ENCODE peak calls at places on chromosome 3, in ten cellular contexts. F is T-helper 1 cell, M is LoVo, S is right cardiac atrium, I is ovary, K is neural progenitor cell, L is germinal center, V is hepatic stellate cell, P is H54, O is Panc1. R is an unnamed sample.

GRCh38 chr3:121175083-121175482 is 267.1 kb downstream of the STXBP5L start:
- DNase-seq in F (no peak), M (no peak), S (no peak), I (no peak), K (no peak), L (no peak), V (no peak), P (no peak), O (no peak), R (no peak)

GRCh38 chr3:46927718-46928073 is 48.8 kb downstream of the CCDC12 start:
- DNase-seq in F (no peak), M (no peak), S (no peak), I (no peak), K (no peak), L (no peak), V (no peak), P (no peak), O (no peak), R (no peak)

GRCh38 chr3:16658933-16659793 is 53.9 kb upstream of the DAZL start:
- DNase-seq in F (no peak), M (no peak), S (no peak), I (no peak), K (peak; percentile 15), L (no peak), V (no peak), P (no peak), O (no peak), R (no peak)

GRCh38 chr3:58356054-58356453 is 23.4 kb downstream of the PXK start:
- DNase-seq in F (no peak), M (no peak), S (no peak), I (no peak), K (no peak), L (peak; percentile 75), V (no peak), P (no peak), O (no peak), R (no peak)

GRCh38 chr3:115836944-115837343 is 213.6 kb downstream of the GAP43 start:
- DNase-seq in F (no peak), M (peak; percentile 42), S (no peak), I (no peak), K (peak; percentile 40), L (peak; percentile 33), V (peak; percentile 14), P (peak; percentile 14), O (no peak), R (no peak)

GRCh38 chr3:120749843-120750242 is 7.3 kb downstream of the GTF2E1 start:
- DNase-seq in F (no peak), M (no peak), S (no peak), I (no peak), K (no peak), L (no peak), V (no peak), P (no peak), O (no peak), R (no peak)

GRCh38 chr3:52061116-52061910 is 4.9 kb upstream of the DUSP7 start:
- DNase-seq in F (no peak), M (no peak), S (no peak), I (no peak), K (no peak), L (no peak), V (no peak), P (no peak), O (no peak), R (no peak)

GRCh38 chr3:170714151-170714550 is 128.3 kb upstream of the SLC7A14 start:
- DNase-seq in F (no peak), M (no peak), S (no peak), I (no peak), K (no peak), L (no peak), V (no peak), P (no peak), O (no peak), R (no peak)

GRCh38 chr3:29240248-29240647 is 40.6 kb upstream of the RBMS3 start:
- DNase-seq in F (no peak), M (no peak), S (no peak), I (no peak), K (no peak), L (no peak), V (peak; percentile 18), P (no peak), O (no peak), R (no peak)

GRCh38 chr3:122315619-122316018 is 9.4 kb upstream of the CSTA start:
- DNase-seq in F (no peak), M (no peak), S (no peak), I (no peak), K (peak; percentile 19), L (no peak), V (no peak), P (no peak), O (no peak), R (no peak)

GRCh38 chr3:30354513-30354912 is 251.9 kb upstream of the TGFBR2 start:
- DNase-seq in F (peak; percentile 2), M (no peak), S (peak; percentile 55), I (peak; percentile 41), K (no peak), L (no peak), V (no peak), P (no peak), O (no peak), R (no peak)

GRCh38 chr3:2247249-2247648 is 148.6 kb downstream of the CNTN4 start:
- DNase-seq in F (no peak), M (no peak), S (no peak), I (no peak), K (no peak), L (no peak), V (no peak), P (no peak), O (no peak), R (no peak)

GRCh38 chr3:157498374-157498773 is 4.8 kb downstream of the VEPH1 start:
- DNase-seq in F (no peak), M (no peak), S (no peak), I (no peak), K (no peak), L (no peak), V (no peak), P (no peak), O (no peak), R (no peak)

GRCh38 chr3:191388823-191389222 is 58.5 kb upstream of the UTS2B start:
- DNase-seq in F (no peak), M (no peak), S (no peak), I (no peak), K (no peak), L (no peak), V (no peak), P (no peak), O (no peak), R (no peak)

GRCh38 chr3:131091768-131092167 is 65.1 kb downstream of the NEK11 start:
- DNase-seq in F (no peak), M (no peak), S (no peak), I (no peak), K (peak; percentile 29), L (no peak), V (no peak), P (no peak), O (no peak), R (no peak)

GRCh38 chr3:164401923-164402322 is 676.4 kb downstream of the SI start:
- DNase-seq in F (no peak), M (no peak), S (peak; percentile 55), I (no peak), K (no peak), L (no peak), V (no peak), P (no peak), O (no peak), R (no peak)

GRCh38 chr3:141393151-141394076 is 25.1 kb downstream of the ZBTB38 start:
- DNase-seq in F (no peak), M (no peak), S (peak; percentile 66), I (peak; percentile 67), K (peak; percentile 93), L (no peak), V (no peak), P (no peak), O (no peak), R (no peak)

GRCh38 chr3:146221276-146221675 is 29.6 kb downstream of the PLSCR4 start:
- DNase-seq in F (no peak), M (no peak), S (no peak), I (no peak), K (no peak), L (no peak), V (no peak), P (no peak), O (no peak), R (no peak)

GRCh38 chr3:9781978-9782575 is 10.2 kb downstream of the TADA3 start:
- DNase-seq in F (no peak), M (no peak), S (no peak), I (no peak), K (no peak), L (no peak), V (no peak), P (no peak), O (no peak), R (no peak)

GRCh38 chr3:31695280-31696008 is 162.7 kb downstream of the STT3B start:
- DNase-seq in F (peak; percentile 24), M (no peak), S (no peak), I (no peak), K (peak; percentile 16), L (no peak), V (no peak), P (no peak), O (no peak), R (no peak)

GRCh38 chr3:31567036-31567435 is 34.3 kb downstream of the STT3B start:
- DNase-seq in F (peak; percentile 15), M (peak; percentile 14), S (no peak), I (no peak), K (peak; percentile 53), L (peak; percentile 30), V (no peak), P (no peak), O (no peak), R (no peak)

GRCh38 chr3:46354984-46355383 is 1.1 kb downstream of the CCR2 start:
- DNase-seq in F (no peak), M (no peak), S (no peak), I (no peak), K (no peak), L (no peak), V (no peak), P (no peak), O (no peak), R (no peak)

GRCh38 chr3:157660847-157661246 is 157.6 kb upstream of the VEPH1 start:
- DNase-seq in F (no peak), M (no peak), S (no peak), I (no peak), K (no peak), L (no peak), V (no peak), P (no peak), O (no peak), R (no peak)

GRCh38 chr3:27861047-27862036 is 139.2 kb upstream of the EOMES start:
- DNase-seq in F (no peak), M (no peak), S (no peak), I (no peak), K (no peak), L (no peak), V (no peak), P (no peak), O (no peak), R (no peak)

GRCh38 chr3:29757054-29757777 is 476.3 kb downstream of the RBMS3 start:
- DNase-seq in F (no peak), M (peak; percentile 6), S (no peak), I (no peak), K (no peak), L (no peak), V (no peak), P (no peak), O (no peak), R (no peak)

GRCh38 chr3:86793786-86794185 is 197.2 kb downstream of the VGLL3 start:
- DNase-seq in F (no peak), M (peak; percentile 58), S (no peak), I (no peak), K (peak; percentile 26), L (no peak), V (peak; percentile 58), P (peak; percentile 10), O (peak; percentile 39), R (no peak)

GRCh38 chr3:8835385-8835784 is 66.0 kb upstream of the OXTR start:
- DNase-seq in F (no peak), M (no peak), S (no peak), I (no peak), K (no peak), L (no peak), V (no peak), P (no peak), O (no peak), R (no peak)

GRCh38 chr3:124700880-124701684 is 29.2 kb upstream of the UMPS start:
- DNase-seq in F (no peak), M (no peak), S (no peak), I (no peak), K (peak; percentile 22), L (no peak), V (no peak), P (no peak), O (no peak), R (no peak)